ENCODE peak calls at places on chromosome 12, in seven cellular contexts. Q is IMR-90, O is neuronal stem cell, W is mesendoderm, P is H1, A is mesenchymal stem cell, J is trophoblast cell. Y is an unnamed sample.
A peak's percentile ranks its signal among the peaks of the same experiment; 100 is the strongest.

GRCh38 chr12:50248883-50249282 is 34.4 kb downstream of the LIMA1 start:
- DNase-seq in W (no peak), O (no peak), Q (no peak), J (no peak), A (no peak), P (no peak), Y (no peak)

GRCh38 chr12:124961055-124961454 is 27.9 kb downstream of the DHX37 start:
- DNase-seq in W (no peak), O (no peak), J (no peak), Q (no peak), P (no peak), A (no peak), Y (no peak)

GRCh38 chr12:71799105-71799504 is 40.5 kb upstream of the TBC1D15 start:
- DNase-seq in J (no peak), Q (peak; percentile 59), A (peak; percentile 54), P (no peak), W (peak; percentile 66), O (no peak), Y (no peak)

GRCh38 chr12:4874671-4875070 is 35.0 kb upstream of the KCNA1 start:
- DNase-seq in O (no peak), W (no peak), Q (no peak), P (no peak), A (no peak), J (no peak), Y (no peak)

GRCh38 chr12:71521125-71521524 is 81.5 kb downstream of the LGR5 start:
- DNase-seq in A (no peak), J (no peak), P (no peak), Q (no peak), O (no peak), W (peak; percentile 61), Y (peak; percentile 40)

GRCh38 chr12:78887008-78887407 is 22.4 kb downstream of the SYT1 start:
- DNase-seq in Q (peak; percentile 80), W (peak; percentile 76), P (no peak), J (peak; percentile 47), A (peak; percentile 87), O (no peak), Y (no peak)

GRCh38 chr12:83389237-83389996 is 702.7 kb downstream of the TMTC2 start:
- DNase-seq in A (no peak), P (peak; percentile 62), Q (no peak), W (peak; percentile 76), O (peak; percentile 12), J (peak; percentile 40), Y (peak; percentile 81)

GRCh38 chr12:53052419-53053222 is 2.8 kb downstream of the TNS2 start:
- DNase-seq in J (no peak), W (no peak), A (peak; percentile 56), Q (peak; percentile 85), O (no peak), P (no peak), Y (no peak)

GRCh38 chr12:108939594-108939993 is 59.7 kb downstream of the DAO start:
- DNase-seq in W (peak; percentile 73), Q (peak; percentile 13), O (peak; percentile 4), J (peak; percentile 44), P (no peak), A (peak; percentile 28), Y (peak; percentile 57)

GRCh38 chr12:121364657-121365265 is 12.6 kb upstream of the ANAPC5 start:
- DNase-seq in O (no peak), A (no peak), P (no peak), J (no peak), W (no peak), Q (peak; percentile 8), Y (no peak)

GRCh38 chr12:26777236-26777635 is 55.8 kb downstream of the ITPR2 start:
- DNase-seq in P (no peak), W (no peak), A (no peak), O (no peak), Q (no peak), J (no peak), Y (no peak)

GRCh38 chr12:49496417-49497360 is 42.1 kb upstream of the KCNH3 start:
- DNase-seq in J (no peak), A (no peak), P (no peak), O (no peak), W (peak; percentile 37), Q (no peak), Y (no peak)

GRCh38 chr12:15982471-15982870 is 71.3 kb downstream of the DERA start:
- DNase-seq in J (no peak), P (no peak), A (peak; percentile 28), W (peak; percentile 14), Q (peak; percentile 67), O (no peak), Y (no peak)

GRCh38 chr12:131783915-131784541 is 44.2 kb upstream of the MMP17 start:
- DNase-seq in J (peak; percentile 20), Q (peak; percentile 86), O (no peak), W (peak; percentile 90), A (peak; percentile 87), P (no peak), Y (peak; percentile 72)

GRCh38 chr12:49961111-49961922 is at the start of gene AQP5:
- DNase-seq in A (no peak), O (no peak), W (no peak), P (peak; percentile 73), J (peak; percentile 7), Q (no peak), Y (no peak)

GRCh38 chr12:107349008-107349747 is 255.8 kb upstream of the CRY1 start:
- DNase-seq in Q (peak; percentile 91), W (peak; percentile 89), A (peak; percentile 3), O (no peak), J (peak; percentile 47), P (no peak), Y (no peak)

GRCh38 chr12:131007031-131007793 is 53.5 kb downstream of the ADGRD1 start:
- DNase-seq in A (no peak), W (no peak), J (no peak), P (no peak), Q (no peak), O (no peak), Y (no peak)

DNA sequence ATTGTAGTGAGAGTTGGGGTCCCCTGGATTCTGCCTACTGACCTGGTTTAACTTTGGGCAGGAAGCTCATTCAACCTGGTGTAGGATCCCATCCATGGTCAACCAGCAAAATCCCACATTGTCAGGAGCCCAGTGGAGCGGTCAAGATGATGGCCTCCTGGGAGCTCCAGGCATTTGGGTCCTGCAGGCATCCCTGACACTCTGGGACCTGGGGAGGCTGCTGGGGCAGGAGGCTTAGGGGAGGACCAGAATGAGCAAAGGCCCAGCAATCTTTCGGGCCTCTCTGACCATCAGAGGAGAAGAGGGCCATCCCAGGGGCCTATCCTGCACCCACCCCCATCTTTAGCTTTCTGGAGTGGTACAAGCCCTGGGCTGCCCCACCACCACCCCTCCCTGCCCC is 104.0 kb downstream of the PRMT8 start:
- DNase-seq in O (no peak), A (no peak), J (no peak), Q (no peak), P (no peak), W (no peak), Y (no peak)
- H3K18ac ChIP-seq in O (peak overlapping the region; percentile 6), A (no peak overlapping the region), J (no peak overlapping the region), Q (no peak overlapping the region), P (no peak overlapping the region), W (no peak overlapping the region), Y (no peak overlapping the region)

GRCh38 chr12:96215933-96216273 is 21.7 kb downstream of the ELK3 start:
- DNase-seq in J (peak; percentile 75), Q (no peak), O (no peak), W (no peak), A (no peak), P (no peak), Y (no peak)

GRCh38 chr12:96220902-96221301 is 26.7 kb downstream of the ELK3 start:
- DNase-seq in P (no peak), O (no peak), J (peak; percentile 75), A (no peak), W (no peak), Q (peak; percentile 67), Y (no peak)

GRCh38 chr12:96221391-96221790 is 27.2 kb downstream of the ELK3 start:
- DNase-seq in O (no peak), W (no peak), Q (no peak), P (no peak), A (no peak), J (peak; percentile 53), Y (no peak)

GRCh38 chr12:96219700-96220206 is 25.6 kb downstream of the ELK3 start:
- DNase-seq in A (peak; percentile 96), W (peak; percentile 88), P (no peak), J (peak; percentile 99), Q (peak; percentile 98), O (no peak), Y (peak; percentile 77)

GRCh38 chr12:96218989-96219678 is 25.0 kb downstream of the ELK3 start:
- DNase-seq in O (no peak), Q (no peak), P (no peak), J (peak; percentile 94), A (no peak), W (no peak), Y (no peak)
- H3K4me2 ChIP-seq in O (no peak overlapping the region), Q (peak overlapping the region; percentile 26), P (no peak overlapping the region), J (peak overlapping the region; percentile 18), A (peak overlapping the region; percentile 59), W (no peak overlapping the region), Y (no peak overlapping the region)

GRCh38 chr12:62301799-62302133 is 41.6 kb downstream of the USP15 start:
- DNase-seq in W (no peak), P (no peak), Q (no peak), J (no peak), O (no peak), A (no peak), Y (no peak)
- H3K18ac ChIP-seq in W (no peak overlapping the region), P (no peak overlapping the region), Q (no peak overlapping the region), J (no peak overlapping the region), O (no peak overlapping the region), A (no peak overlapping the region), Y (no peak overlapping the region)

GRCh38 chr12:105025890-105026289 is 39.8 kb downstream of the NOPCHAP1 start:
- DNase-seq in W (no peak), P (no peak), Q (peak; percentile 79), J (no peak), O (no peak), A (no peak), Y (no peak)

GRCh38 chr12:105032703-105033357 is 46.7 kb downstream of the NOPCHAP1 start:
- DNase-seq in Q (peak; percentile 54), O (no peak), P (no peak), W (no peak), A (no peak), J (peak; percentile 85), Y (no peak)

GRCh38 chr12:105033851-105034250 is 47.7 kb downstream of the NOPCHAP1 start:
- DNase-seq in A (no peak), O (no peak), W (no peak), J (no peak), P (no peak), Q (no peak), Y (no peak)

GRCh38 chr12:105036937-105037649 is 47.2 kb downstream of the ALDH1L2 start:
- DNase-seq in W (no peak), Q (no peak), O (no peak), P (no peak), A (no peak), J (no peak), Y (no peak)

DNA sequence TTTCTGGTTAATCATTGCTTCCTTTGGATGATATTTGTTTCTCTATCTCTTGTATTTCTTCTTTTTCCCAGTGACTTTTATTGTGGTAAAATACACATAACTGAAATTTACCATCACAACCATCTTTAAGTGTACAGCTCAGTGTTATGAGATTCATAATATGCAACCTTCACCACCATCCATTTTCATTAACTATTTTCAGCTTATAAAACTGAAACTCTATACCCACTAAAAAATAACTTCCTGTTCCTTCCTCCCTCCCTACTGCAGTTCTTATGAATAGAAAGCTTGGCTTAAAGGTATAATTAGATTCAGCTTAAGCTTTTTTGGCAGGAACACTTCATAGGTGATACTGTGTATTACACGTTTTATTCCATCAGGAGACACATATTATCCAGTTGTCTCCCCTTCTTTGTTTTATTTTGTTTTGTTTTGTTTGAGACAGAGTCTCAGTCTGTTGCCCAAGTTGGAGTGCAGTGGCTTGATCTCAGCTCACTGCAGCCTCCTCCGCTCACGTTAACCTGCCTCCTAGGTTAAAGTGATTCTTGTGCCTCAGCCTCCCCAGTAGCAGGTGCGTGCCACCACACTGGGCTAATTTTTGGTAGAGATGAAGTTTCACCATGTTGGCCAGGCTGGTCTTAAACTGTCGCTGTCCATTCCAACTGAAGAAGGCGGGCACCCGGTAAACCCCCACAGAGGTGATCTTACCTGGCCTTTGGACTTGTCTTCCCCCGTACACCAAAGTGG is 45.1 kb downstream of the NOPCHAP1 start:
- DNase-seq in J (no peak), Q (no peak), A (no peak), O (no peak), P (no peak), W (no peak), Y (no peak)
- H3K4me2 ChIP-seq in J (no peak overlapping the region), Q (no peak overlapping the region), A (no peak overlapping the region), O (no peak overlapping the region), P (no peak overlapping the region), W (no peak overlapping the region), Y (no peak overlapping the region)